ENCODE peak calls at places on chromosomes 12 and 14, in five cellular contexts. B, E, M, X and G are unnamed samples.

GRCh38 chr12:44464180-44464579 is 411.9 kb downstream of the NELL2 start:
- DNase-seq in B (no peak), E (no peak), M (no peak), X (no peak), G (no peak)

GRCh38 chr12:11684811-11685210 is 35.3 kb downstream of the ETV6 start:
- DNase-seq in B (peak), E (no peak), M (no peak), X (no peak), G (no peak)

GRCh38 chr12:88325828-88326214 is 183.7 kb downstream of the TMTC3 start:
- DNase-seq in B (no peak), E (no peak), M (no peak), X (no peak), G (no peak)

GRCh38 chr12:6866163-6866919 is 990 bp upstream of the TPI1 start:
- DNase-seq in B (no peak), E (no peak), M (no peak), X (no peak), G (no peak)

GRCh38 chr12:112881602-112882001 is 25.2 kb upstream of the OAS1 start:
- DNase-seq in B (peak), E (no peak), M (no peak), X (no peak), G (no peak)

GRCh38 chr12:10205251-10205807 is 7.3 kb upstream of the GABARAPL1 start:
- DNase-seq in B (no peak), E (no peak), M (no peak), X (no peak), G (no peak)

GRCh38 chr12:103771466-103771865 is 69.6 kb downstream of the NT5DC3 start:
- DNase-seq in B (no peak), E (no peak), M (no peak), X (no peak), G (peak)

GRCh38 chr12:66127695-66128094 is 2.9 kb downstream of the LLPH start:
- DNase-seq in B (no peak), E (no peak), M (no peak), X (no peak), G (no peak)

GRCh38 chr12:32671930-32672785 is 6.9 kb upstream of the DNM1L start:
- DNase-seq in B (no peak), E (no peak), M (peak), X (no peak), G (peak)

GRCh38 chr14:71003156-71003555 is 95.9 kb downstream of the PCNX1 start:
- DNase-seq in B (no peak), E (no peak), M (no peak), X (no peak), G (no peak)

GRCh38 chr12:112148031-112148513 is 22.7 kb downstream of the TRAFD1 start:
- DNase-seq in B (peak), E (no peak), M (no peak), X (no peak), G (no peak)

GRCh38 chr12:6199531-6200265 is 502 bp upstream of the CD9 start:
- DNase-seq in B (peak), E (no peak), M (peak), X (no peak), G (no peak)

GRCh38 chr12:103546959-103547358 is 40.1 kb upstream of the STAB2 start:
- DNase-seq in B (no peak), E (no peak), M (no peak), X (no peak), G (no peak)

GRCh38 chr12:113048716-113049127 is 7.8 kb upstream of the DTX1 start:
- DNase-seq in B (no peak), E (no peak), M (peak), X (peak), G (peak)

GRCh38 chr12:42981379-42981778 is 391.8 kb upstream of the PRICKLE1 start:
- DNase-seq in B (no peak), E (no peak), M (no peak), X (no peak), G (no peak)

GRCh38 chr12:19681007-19681406 is 241.7 kb downstream of the AEBP2 start:
- DNase-seq in B (no peak), E (no peak), M (no peak), X (no peak), G (peak)

GRCh38 chr12:55700255-55701018 is 7.3 kb downstream of the ITGA7 start:
- DNase-seq in B (no peak), E (no peak), M (no peak), X (no peak), G (peak)

GRCh38 chr12:112908548-112908947 is 1.8 kb downstream of the OAS1 start:
- DNase-seq in B (no peak), E (no peak), M (no peak), X (no peak), G (no peak)

GRCh38 chr12:132584472-132584871 is 25.9 kb downstream of the LRCOL1 start:
- DNase-seq in B (no peak), E (no peak), M (no peak), X (no peak), G (no peak)

GRCh38 chr14:36976571-36977023 is 195.8 kb downstream of the SLC25A21 start:
- DNase-seq in B (no peak), E (no peak), M (no peak), X (no peak), G (no peak)

GRCh38 chr14:88791629-88792571 is 853 bp downstream of the EML5 start:
- DNase-seq in B (no peak), E (peak), M (peak), X (peak), G (peak)

GRCh38 chr12:9364224-9365176 is 156.3 kb upstream of the PZP start:
- DNase-seq in B (no peak), E (no peak), M (no peak), X (no peak), G (no peak)

GRCh38 chr12:10559241-10559640 is 53.6 kb downstream of the EIF2S3B start:
- DNase-seq in B (no peak), E (no peak), M (no peak), X (no peak), G (no peak)

GRCh38 chr12:26226629-26227375 is 31.4 kb downstream of the SSPN start:
- DNase-seq in B (peak), E (no peak), M (peak), X (no peak), G (peak)

GRCh38 chr14:79704406-79704805 is 506.9 kb downstream of the DIO2 start:
- DNase-seq in B (no peak), E (no peak), M (no peak), X (no peak), G (no peak)

GRCh38 chr12:118259079-118259478 is 113.6 kb downstream of the TAOK3 start:
- DNase-seq in B (no peak), E (no peak), M (no peak), X (no peak), G (peak)

GRCh38 chr14:68719634-68720384 is 73.1 kb downstream of the ZFP36L1 start:
- DNase-seq in B (no peak), E (no peak), M (no peak), X (no peak), G (no peak)

GRCh38 chr14:101874001-101874400 is 90.4 kb upstream of the DYNC1H1 start:
- DNase-seq in B (no peak), E (no peak), M (no peak), X (no peak), G (no peak)

GRCh38 chr14:89973234-89973823 is 17.6 kb downstream of the TDP1 start:
- DNase-seq in B (no peak), E (no peak), M (peak), X (no peak), G (peak)

GRCh38 chr14:99971929-99972747 is 93.1 kb upstream of the EVL start:
- DNase-seq in B (no peak), E (no peak), M (no peak), X (peak), G (peak)

GRCh38 chr14:96634896-96635295 is 132.7 kb downstream of the PAPOLA start:
- DNase-seq in B (peak), E (no peak), M (no peak), X (no peak), G (no peak)

GRCh38 chr12:12333980-12334709 is 15.9 kb downstream of the MANSC1 start:
- DNase-seq in B (peak), E (peak), M (peak), X (peak), G (peak)

GRCh38 chr12:77190022-77190421 is 124.7 kb upstream of the E2F7 start:
- DNase-seq in B (no peak), E (no peak), M (no peak), X (no peak), G (no peak)

GRCh38 chr12:21826549-21826940 is 52.0 kb upstream of the KCNJ8 start:
- DNase-seq in B (no peak), E (no peak), M (no peak), X (no peak), G (no peak)